ENCODE peak calls at places on chromosomes 3 and 15, in seven cellular contexts. M is IMR-90, V is cardiac muscle cell, Q is prostate gland, N is tibial artery, B is esophagus muscularis mucosa, Y is adrenal gland. X is an unnamed sample. For H3K4me1, the result is how much of the 10 kb centered on the place peaks cover.

GRCh38 chr3:64595253-64595694 is 92.5 kb downstream of the ADAMTS9 start:
- DNase-seq in M (peak), V (no peak), Q (no peak), N (peak), B (no peak), Y (peak), X (peak)

GRCh38 chr3:117558681-117559080 is 849.1 kb downstream of the TUSC7 start:
- DNase-seq in M (no peak), V (no peak), Q (no peak), N (no peak), B (no peak), Y (no peak), X (no peak)

GRCh38 chr3:59480486-59480995 is 430.7 kb upstream of the CFAP20DC start:
- DNase-seq in M (peak), V (no peak), Q (no peak), N (no peak), B (no peak), Y (no peak), X (no peak)

GRCh38 chr3:127680790-127681189 is 8.0 kb downstream of the ABTB1 start:
- DNase-seq in M (no peak), V (no peak), Q (no peak), N (peak), B (no peak), Y (peak), X (no peak)

GRCh38 chr15:75203908-75204263 is 2.2 kb downstream of the C15orf39 start:
- DNase-seq in M (no peak), V (no peak), Q (no peak), N (no peak), B (no peak), Y (no peak), X (no peak)

GRCh38 chr3:171345112-171345843 is 114.9 kb downstream of the TNIK start:
- DNase-seq in M (no peak), V (no peak), Q (no peak), N (no peak), B (no peak), Y (no peak), X (no peak)

GRCh38 chr3:138136208-138136607 is 4.0 kb upstream of the A4GNT start:
- DNase-seq in M (no peak), V (no peak), Q (no peak), N (no peak), B (no peak), Y (no peak), X (no peak)

GRCh38 chr3:43759297-43759782 is 68.6 kb downstream of the ABHD5 start:
- DNase-seq in M (peak), V (peak), Q (no peak), N (no peak), B (no peak), Y (no peak), X (peak)

GRCh38 chr3:64158334-64158733 is 66.9 kb downstream of the PRICKLE2 start:
- DNase-seq in M (peak), V (no peak), Q (peak), N (no peak), B (no peak), Y (peak), X (no peak)

GRCh38 chr3:152323834-152324233 is 55.1 kb downstream of the MBNL1 start:
- DNase-seq in M (no peak), V (no peak), Q (no peak), N (no peak), B (no peak), Y (no peak), X (no peak)

GRCh38 chr3:85387913-85388510 is 429.2 kb downstream of the CADM2 start:
- DNase-seq in M (no peak), V (no peak), Q (no peak), N (no peak), B (no peak), Y (no peak), X (no peak)

DNA sequence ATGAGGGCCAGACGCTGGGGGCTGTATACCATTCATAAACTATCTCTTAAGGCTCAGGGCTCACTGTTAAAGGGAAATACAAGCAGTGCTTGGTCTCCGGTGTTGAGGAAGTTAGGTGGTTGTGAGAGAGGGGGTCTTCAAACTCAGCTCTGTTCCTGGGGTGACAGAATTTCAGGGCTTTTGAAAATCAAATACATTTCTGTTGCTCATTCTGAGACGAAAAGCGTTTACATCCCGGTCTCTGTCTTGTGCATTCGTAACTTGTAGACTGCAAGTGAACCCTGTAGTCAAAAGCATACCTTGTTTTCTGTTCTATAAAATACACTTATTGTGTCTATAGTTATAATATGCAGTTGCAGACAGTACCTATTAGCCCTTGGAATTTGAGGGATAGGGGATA is 1.7 kb downstream of the SLCO3A1 start:
- DNase-seq in M (no peak), V (no peak), Q (no peak), N (no peak), B (peak), Y (no peak), X (no peak)
- H3K4me3 ChIP-seq in M (no peak), V (peak), Q (no peak), N (peak), B (no peak), Y (no peak), X (peak)

GRCh38 chr15:23402544-23402943 is 44.5 kb downstream of the GOLGA6L2 start:
- DNase-seq in M (no peak), V (no peak), Q (no peak), N (no peak), B (no peak), Y (no peak), X (no peak)
- H3K4me1 ChIP-seq in M (under half), V (under half), Q (under half), N (half or more), B (under half), Y (under half), X (under half)

GRCh38 chr3:31448035-31448881 is 84.5 kb upstream of the STT3B start:
- DNase-seq in M (peak), V (no peak), Q (no peak), N (no peak), B (no peak), Y (no peak), X (no peak)
- TF ChIP-seq CTCF in M (peak), V (peak), Q (peak), N (no peak), B (peak), Y (peak), X (peak)

DNA sequence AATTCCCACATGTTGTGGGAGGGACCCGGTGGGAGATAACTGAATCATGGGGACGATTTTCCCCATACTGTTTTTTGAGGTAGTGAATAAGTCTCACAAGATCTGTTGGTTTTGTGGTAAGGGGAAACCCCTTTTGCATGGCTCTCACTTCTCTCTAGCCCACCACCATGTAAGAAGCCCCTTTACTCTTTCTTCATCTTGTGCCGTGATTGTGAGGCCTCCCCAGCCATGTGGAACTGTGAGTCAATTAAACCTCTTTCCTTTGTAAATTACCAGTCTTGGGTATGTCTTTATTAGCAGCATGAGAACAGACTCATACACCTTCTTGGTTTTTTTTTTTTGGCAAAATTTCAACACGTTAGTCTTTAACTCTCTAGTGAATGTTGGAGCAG is 18.1 kb downstream of the ARL8B start:
- DNase-seq in M (no peak), V (no peak), Q (no peak), N (no peak), B (no peak), Y (no peak), X (no peak)
- H3K4me3 ChIP-seq in M (no peak), V (no peak), Q (no peak), N (no peak), B (no peak), Y (no peak), X (no peak)

X was measured in heart left ventricle.